ENCODE peak calls at places on chromosome 1, in eight cellular contexts. T is PC-9; O is mucosa of descending colon; V is cardiac muscle cell; E is CD8-positive, alpha-beta T cell; B is small intestine; F is aorta; X is SK-N-SH. R is an unnamed sample.

GRCh38 chr1:8510041-8510823 is 192.3 kb downstream of the SLC45A1 start:
- DNase-seq in T (no peak), O (no peak), V (peak; percentile 77), E (no peak), B (no peak), F (no peak), X (no peak), R (no peak)

GRCh38 chr1:14298806-14299205 is 299.7 kb upstream of the KAZN start:
- DNase-seq in T (no peak), O (no peak), V (no peak), E (no peak), B (no peak), F (no peak), X (no peak), R (no peak)

GRCh38 chr1:202659974-202660373 is 50.3 kb downstream of the SYT2 start:
- DNase-seq in T (no peak), O (no peak), V (no peak), E (no peak), B (no peak), F (no peak), X (no peak), R (no peak)

GRCh38 chr1:211518330-211519289 is 26.6 kb upstream of the RD3 start:
- DNase-seq in T (no peak), O (no peak), V (no peak), E (no peak), B (no peak), F (no peak), X (no peak), R (no peak)

GRCh38 chr1:2355408-2356261 is 35.7 kb downstream of the MORN1 start:
- DNase-seq in T (no peak), O (peak; percentile 22), V (no peak), E (no peak), B (no peak), F (peak; percentile 38), X (no peak), R (no peak)

GRCh38 chr1:58764294-58764978 is 19.4 kb downstream of the JUN start:
- DNase-seq in T (no peak), O (no peak), V (peak; percentile 66), E (no peak), B (no peak), F (no peak), X (no peak), R (no peak)

GRCh38 chr1:157995575-157996169 is 2.2 kb downstream of the KIRREL1 start:
- DNase-seq in T (no peak), O (no peak), V (no peak), E (no peak), B (no peak), F (no peak), X (no peak), R (no peak)

GRCh38 chr1:209648931-209649776 is 3.1 kb downstream of the LAMB3 start:
- DNase-seq in T (peak; percentile 95), O (no peak), V (peak; percentile 92), E (no peak), B (peak; percentile 87), F (peak; percentile 70), X (no peak), R (no peak)

GRCh38 chr1:94708299-94708685 is 111.9 kb upstream of the SLC44A3 start:
- DNase-seq in T (no peak), O (no peak), V (peak; percentile 16), E (no peak), B (no peak), F (no peak), X (no peak), R (no peak)

GRCh38 chr1:41021526-41022308 is at the start of gene SLFNL1:
- DNase-seq in T (no peak), O (no peak), V (peak; percentile 69), E (no peak), B (no peak), F (no peak), X (peak; percentile 30), R (no peak)

GRCh38 chr1:53319296-53320101 is 8.4 kb downstream of the LRP8 start:
- DNase-seq in T (no peak), O (peak; percentile 8), V (no peak), E (no peak), B (no peak), F (peak; percentile 29), X (no peak), R (no peak)

GRCh38 chr1:223718850-223719249 is 6.5 kb downstream of the CAPN2 start:
- DNase-seq in T (peak; percentile 88), O (no peak), V (no peak), E (no peak), B (no peak), F (no peak), X (no peak), R (no peak)

GRCh38 chr1:10553124-10553523 is 78.4 kb downstream of the PEX14 start:
- DNase-seq in T (no peak), O (no peak), V (no peak), E (no peak), B (no peak), F (no peak), X (no peak), R (no peak)

GRCh38 chr1:244957525-244957924 is 93.2 kb upstream of the HNRNPU start:
- DNase-seq in T (no peak), O (no peak), V (no peak), E (no peak), B (no peak), F (no peak), X (no peak), R (no peak)

GRCh38 chr1:52032785-52033131 is 852 bp downstream of the KTI12 start:
- DNase-seq in T (peak; percentile 54), O (peak; percentile 70), V (peak; percentile 74), E (no peak), B (peak; percentile 43), F (peak; percentile 73), X (peak; percentile 65), R (peak; percentile 18)

GRCh38 chr1:1122078-1122811 is 6.4 kb upstream of the C1orf159 start:
- DNase-seq in T (no peak), O (peak; percentile 93), V (peak; percentile 80), E (peak; percentile 79), B (peak; percentile 85), F (peak; percentile 89), X (peak; percentile 97), R (peak; percentile 35)

GRCh38 chr1:1121611-1122077 is 5.8 kb upstream of the C1orf159 start:
- DNase-seq in T (no peak), O (peak; percentile 52), V (no peak), E (no peak), B (no peak), F (peak; percentile 40), X (peak; percentile 57), R (no peak)

GRCh38 chr1:1120096-1120495 is 4.2 kb upstream of the C1orf159 start:
- DNase-seq in T (no peak), O (peak; percentile 27), V (no peak), E (no peak), B (no peak), F (no peak), X (no peak), R (no peak)

GRCh38 chr1:1119272-1119890 is 3.5 kb upstream of the C1orf159 start:
- DNase-seq in T (no peak), O (peak; percentile 24), V (no peak), E (no peak), B (no peak), F (no peak), X (no peak), R (no peak)

DNA sequence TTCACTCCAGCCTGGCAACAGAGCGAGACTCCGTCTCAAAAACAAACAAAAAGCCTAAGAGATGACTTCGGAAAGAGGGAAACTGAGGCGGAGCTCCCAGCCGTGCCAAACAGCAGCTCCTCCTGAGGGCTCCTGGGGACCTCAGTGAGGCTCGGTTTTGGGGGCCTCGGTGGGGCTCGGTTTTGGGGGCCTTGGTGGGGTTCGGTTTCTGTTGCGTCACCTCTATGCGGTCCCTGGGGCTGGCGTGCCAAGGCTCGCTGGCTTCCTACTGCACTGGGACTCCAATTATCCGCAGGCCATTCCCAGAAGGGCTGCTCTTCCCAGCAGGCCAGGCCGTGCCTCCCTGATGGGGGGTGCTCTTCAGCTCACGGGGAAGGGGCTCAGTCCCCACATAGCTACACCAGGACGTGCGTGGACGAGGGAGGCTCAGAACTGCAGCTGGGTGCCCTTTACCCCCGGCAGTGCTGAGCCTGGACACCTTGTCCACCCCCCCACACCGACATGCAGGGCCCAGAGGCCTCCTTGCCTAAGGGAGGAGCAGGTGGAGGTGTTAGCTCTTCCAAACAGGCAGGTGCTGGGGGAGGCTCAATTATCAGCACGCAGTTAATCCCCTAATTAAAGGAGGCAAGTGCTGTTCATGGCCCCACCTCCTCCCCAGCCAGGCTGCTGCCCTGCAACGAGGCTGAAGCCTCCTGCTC is 5.1 kb upstream of the C1orf159 start:
- DNase-seq in T (no peak), O (peak; percentile 39), V (no peak), E (no peak), B (peak; percentile 49), F (peak; percentile 44), X (peak; percentile 36), R (no peak)
- H3K4me1 ChIP-seq in T (peaks cover 22% of the 10 kb centered on the region), O (peaks cover 41% of the 10 kb centered on the region), V (no peaks in the 10 kb centered on the region), E (peaks cover 14% of the 10 kb centered on the region), B (no peaks in the 10 kb centered on the region), F (no peaks in the 10 kb centered on the region), X (no peaks in the 10 kb centered on the region), R (no peaks in the 10 kb centered on the region)

GRCh38 chr1:43570307-43570706 is 39.6 kb downstream of the PTPRF start:
- DNase-seq in T (peak; percentile 5), O (no peak), V (no peak), E (no peak), B (no peak), F (no peak), X (peak; percentile 50), R (no peak)

GRCh38 chr1:43569175-43569574 is 38.5 kb downstream of the PTPRF start:
- DNase-seq in T (no peak), O (no peak), V (no peak), E (no peak), B (no peak), F (no peak), X (no peak), R (no peak)

GRCh38 chr1:43572551-43572950 is 41.9 kb downstream of the PTPRF start:
- DNase-seq in T (peak; percentile 18), O (no peak), V (no peak), E (no peak), B (no peak), F (no peak), X (no peak), R (no peak)

GRCh38 chr1:43572084-43572483 is 41.4 kb downstream of the PTPRF start:
- DNase-seq in T (no peak), O (no peak), V (no peak), E (no peak), B (peak; percentile 81), F (no peak), X (no peak), R (no peak)

GRCh38 chr1:43570784-43571183 is 40.1 kb downstream of the PTPRF start:
- DNase-seq in T (no peak), O (no peak), V (no peak), E (no peak), B (no peak), F (no peak), X (no peak), R (no peak)
- H3K36me3 ChIP-seq in T (peaks cover 6% of the 10 kb centered on the region), O (no peaks in the 10 kb centered on the region), V (no peaks in the 10 kb centered on the region), E (no peaks in the 10 kb centered on the region), B (peaks cover 9% of the 10 kb centered on the region), F (no peaks in the 10 kb centered on the region), X (peaks cover 3% of the 10 kb centered on the region), R (no peaks in the 10 kb centered on the region)

GRCh38 chr1:246144931-246145330 is 362.1 kb downstream of the SMYD3 start:
- DNase-seq in T (no peak), O (no peak), V (no peak), E (no peak), B (no peak), F (no peak), X (no peak), R (no peak)
- H3K4me1 ChIP-seq in T (peaks cover 5% of the 10 kb centered on the region), O (no peaks in the 10 kb centered on the region), V (no peaks in the 10 kb centered on the region), E (no peaks in the 10 kb centered on the region), B (no peaks in the 10 kb centered on the region), F (no peaks in the 10 kb centered on the region), X (peaks cover 4% of the 10 kb centered on the region), R (no peaks in the 10 kb centered on the region)

GRCh38 chr1:45569571-45569961 is 14.3 kb upstream of the NASP start:
- DNase-seq in T (no peak), O (no peak), V (no peak), E (no peak), B (no peak), F (no peak), X (no peak), R (no peak)
- H3K36me3 ChIP-seq in T (peaks cover 6% of the 10 kb centered on the region), O (peaks cover 4% of the 10 kb centered on the region), V (peaks cover 14% of the 10 kb centered on the region), E (peaks cover 4% of the 10 kb centered on the region), B (peaks cover 12% of the 10 kb centered on the region), F (no peaks in the 10 kb centered on the region), X (peaks cover 23% of the 10 kb centered on the region), R (peaks cover 24% of the 10 kb centered on the region)